ENCODE peak calls at places on chromosomes 4 and X, in five cellular contexts. Z is astrocyte; Q is transverse colon; T is naive thymus-derived CD4-positive, alpha-beta T cell; O is psoas muscle. K is an unnamed sample.

GRCh38 chr4:167930171-167930570 is 162.2 kb upstream of the ANXA10 start:
- DNase-seq in Z (no peak), Q (no peak), T (no peak), O (no peak), K (no peak)

GRCh38 chr4:59339631-59340030 is 1860.5 kb upstream of the ADGRL3 start:
- DNase-seq in Z (no peak), Q (no peak), T (no peak), O (no peak), K (no peak)

GRCh38 chrX:71618303-71618721 is at the start of gene CXCR3:
- DNase-seq in Z (peak; percentile 40), Q (peak; percentile 52), T (peak; percentile 28), O (no peak), K (peak; percentile 50)

GRCh38 chr4:24519649-24520048 is 64.7 kb downstream of the DHX15 start:
- DNase-seq in Z (peak; percentile 63), Q (no peak), T (no peak), O (no peak), K (no peak)

GRCh38 chrX:114976321-114976720 is 41.1 kb downstream of the IL13RA2 start:
- DNase-seq in Z (peak; percentile 8), Q (no peak), T (no peak), O (no peak), K (no peak)

GRCh38 chrX:121308276-121308805 is 260.9 kb downstream of the GLUD2 start:
- DNase-seq in Z (peak; percentile 86), Q (peak; percentile 8), T (no peak), O (no peak), K (peak; percentile 5)

GRCh38 chrX:104921606-104922205 is 298.8 kb downstream of the TEX13A start:
- DNase-seq in Z (no peak), Q (no peak), T (no peak), O (no peak), K (no peak)

GRCh38 chr4:20348411-20348810 is 96.7 kb downstream of the SLIT2 start:
- DNase-seq in Z (no peak), Q (no peak), T (no peak), O (no peak), K (no peak)

GRCh38 chr4:24657768-24658617 is 73.6 kb upstream of the DHX15 start:
- DNase-seq in Z (peak; percentile 97), Q (peak; percentile 74), T (no peak), O (no peak), K (no peak)

GRCh38 chrX:63661676-63662075 is 123.3 kb downstream of the ARHGEF9 start:
- DNase-seq in Z (no peak), Q (no peak), T (no peak), O (no peak), K (no peak)

GRCh38 chr4:20249333-20249732 is 2.4 kb upstream of the SLIT2 start:
- DNase-seq in Z (peak; percentile 34), Q (no peak), T (no peak), O (no peak), K (no peak)

GRCh38 chrX:97854071-97854470 is 970.4 kb downstream of the RPA4 start:
- DNase-seq in Z (no peak), Q (no peak), T (no peak), O (no peak), K (no peak)

GRCh38 chr4:174461438-174462106 is 60.7 kb downstream of the HPGD start:
- DNase-seq in Z (no peak), Q (peak; percentile 39), T (no peak), O (no peak), K (no peak)

GRCh38 chrX:133608406-133608805 is 193.1 kb upstream of the GPC4 start:
- DNase-seq in Z (peak; percentile 86), Q (no peak), T (no peak), O (no peak), K (no peak)

GRCh38 chr4:5751073-5751917 is 40.3 kb downstream of the EVC start:
- DNase-seq in Z (peak; percentile 45), Q (no peak), T (no peak), O (no peak), K (no peak)

GRCh38 chrX:133254666-133255065 is 36.5 kb upstream of the TFDP3 start:
- DNase-seq in Z (peak; percentile 49), Q (no peak), T (no peak), O (no peak), K (no peak)

GRCh38 chrX:40478457-40479065 is 102.2 kb upstream of the ATP6AP2 start:
- DNase-seq in Z (no peak), Q (no peak), T (no peak), O (no peak), K (no peak)

GRCh38 chrX:131711478-131711867 is 167.6 kb downstream of the OR13H1 start:
- DNase-seq in Z (no peak), Q (no peak), T (no peak), O (no peak), K (no peak)
- H3K4me3 ChIP-seq in Z (no peak overlapping the region), Q (no peak overlapping the region), T (no peak overlapping the region), O (peak overlapping the region; percentile 66), K (no peak overlapping the region)

DNA sequence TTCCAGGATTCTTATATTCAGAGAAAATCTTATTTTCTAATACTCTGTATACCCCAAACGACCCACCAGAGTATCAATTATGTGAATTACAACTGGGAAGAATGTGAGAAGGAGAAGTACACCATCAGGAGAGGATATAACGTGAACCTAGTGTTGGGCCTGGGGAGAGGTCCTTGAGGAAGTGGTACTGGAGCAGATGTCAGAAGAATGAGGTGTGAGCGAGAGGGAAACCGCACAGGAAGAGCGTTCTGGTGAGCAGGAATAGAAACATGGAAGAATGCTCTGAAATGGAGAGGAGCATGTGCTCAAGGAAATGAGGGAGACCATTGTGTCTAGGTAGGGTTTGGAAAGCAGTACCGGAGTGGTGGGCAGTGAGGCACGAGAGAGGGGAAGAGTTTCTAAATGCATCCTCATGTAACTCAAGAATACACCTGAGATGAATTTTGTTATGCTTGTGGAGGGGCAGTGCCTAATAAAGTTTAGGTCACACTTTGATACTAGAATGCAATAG is 151.6 kb downstream of the GRID2 start:
- DNase-seq in Z (no peak), Q (no peak), T (no peak), O (no peak), K (no peak)
- H3K4me1 ChIP-seq in Z (no peaks in the 10 kb centered on the region), Q (no peaks in the 10 kb centered on the region), T (no peaks in the 10 kb centered on the region), O (no peaks in the 10 kb centered on the region), K (no peaks in the 10 kb centered on the region)

GRCh38 chr4:144650311-144650820 is 4.4 kb downstream of the HHIP start:
- DNase-seq in Z (no peak), Q (no peak), T (no peak), O (no peak), K (no peak)
- H3K27me3 ChIP-seq in Z (no peaks in the 10 kb centered on the region), Q (peaks cover 56% of the 10 kb centered on the region), T (no peaks in the 10 kb centered on the region), O (peaks cover 13% of the 10 kb centered on the region), K (peaks cover 3% of the 10 kb centered on the region)

GRCh38 chr4:124722069-124722468 is 9.5 kb upstream of the ANKRD50 start:
- DNase-seq in Z (no peak), Q (no peak), T (no peak), O (no peak), K (no peak)

GRCh38 chr4:124727331-124727730 is 14.8 kb upstream of the ANKRD50 start:
- DNase-seq in Z (peak; percentile 23), Q (no peak), T (no peak), O (no peak), K (no peak)

GRCh38 chr4:124726269-124726668 is 13.7 kb upstream of the ANKRD50 start:
- DNase-seq in Z (no peak), Q (no peak), T (no peak), O (no peak), K (no peak)
- H3K4me3 ChIP-seq in Z (no peak overlapping the region), Q (no peak overlapping the region), T (no peak overlapping the region), O (no peak overlapping the region), K (no peak overlapping the region)

DNA sequence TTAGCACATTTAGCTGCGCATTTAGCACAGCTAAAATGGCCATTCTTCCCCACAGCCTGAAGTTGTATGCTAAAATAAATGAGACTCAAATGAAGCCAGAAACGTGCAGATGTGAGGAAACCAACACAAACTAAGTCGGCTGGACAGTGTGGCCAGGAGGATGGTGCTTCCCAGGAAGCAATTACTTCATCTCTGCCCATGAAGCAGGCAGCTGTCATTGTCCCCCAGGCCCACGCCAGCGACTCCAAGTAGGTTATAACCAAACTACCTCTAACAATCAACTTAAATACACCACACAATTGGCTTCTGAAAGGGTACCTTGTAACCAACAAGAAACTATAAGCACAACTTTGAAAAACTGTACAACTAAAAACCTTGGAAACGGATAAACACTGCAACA is 39.3 kb downstream of the AFAP1 start:
- DNase-seq in Z (no peak), Q (no peak), T (no peak), O (no peak), K (no peak)
- H3K4me1 ChIP-seq in Z (peaks cover 58% of the 10 kb centered on the region), Q (peaks cover 17% of the 10 kb centered on the region), T (no peaks in the 10 kb centered on the region), O (no peaks in the 10 kb centered on the region), K (peaks cover 7% of the 10 kb centered on the region)

GRCh38 chrX:131571348-131571747 is 27.5 kb downstream of the OR13H1 start:
- DNase-seq in Z (no peak), Q (no peak), T (no peak), O (no peak), K (no peak)
- H3K27me3 ChIP-seq in Z (no peaks in the 10 kb centered on the region), Q (no peaks in the 10 kb centered on the region), T (no peaks in the 10 kb centered on the region), O (no peaks in the 10 kb centered on the region), K (no peaks in the 10 kb centered on the region)

GRCh38 chrX:1535241-1536041 is 1.5 kb downstream of the P2RY8 start:
- DNase-seq in Z (no peak), Q (peak; percentile 39), T (no peak), O (no peak), K (peak; percentile 45)
- H3K4me3 ChIP-seq in Z (no peak overlapping the region), Q (peak overlapping the region; percentile 47), T (peak overlapping the region; percentile 81), O (peak overlapping the region; percentile 51), K (peak overlapping the region; percentile 94)

GRCh38 chrX:46257451-46257879 is 287.8 kb downstream of the ZNF674 start:
- DNase-seq in Z (no peak), Q (no peak), T (no peak), O (no peak), K (peak; percentile 1)
- H3K4me1 ChIP-seq in Z (no peaks in the 10 kb centered on the region), Q (no peaks in the 10 kb centered on the region), T (no peaks in the 10 kb centered on the region), O (no peaks in the 10 kb centered on the region), K (peaks cover 19% of the 10 kb centered on the region)

GRCh38 chrX:131084145-131084544 is 26.0 kb downstream of the ARHGAP36 start:
- DNase-seq in Z (no peak), Q (no peak), T (no peak), O (no peak), K (no peak)
- H3K27me3 ChIP-seq in Z (peaks cover 6% of the 10 kb centered on the region), Q (peaks cover 28% of the 10 kb centered on the region), T (no peaks in the 10 kb centered on the region), O (peaks cover 12% of the 10 kb centered on the region), K (no peaks in the 10 kb centered on the region)